ENCODE peak calls at places on chromosomes 7 and 10, in nine cellular contexts. Y is heart left ventricle, R is H1, H is sigmoid colon, G is Peyer's patch, A is stomach, V is ovary, J is breast epithelium, N is NB4. I is an unnamed sample.
A peak's percentile ranks its signal among the peaks of the same experiment; 100 is the strongest.

GRCh38 chr7:46283852-46284251 is 362.8 kb upstream of the IGFBP3 start:
- DNase-seq in Y (peak; percentile 54), R (no peak), H (no peak), G (no peak), A (no peak), V (no peak), J (no peak), N (no peak), I (no peak)

GRCh38 chr10:58464956-58465355 is 47.7 kb upstream of the BICC1 start:
- DNase-seq in Y (no peak), R (no peak), H (no peak), G (no peak), A (no peak), V (no peak), J (no peak), N (no peak), I (no peak)

GRCh38 chr10:74967850-74968620 is 141.6 kb downstream of the KAT6B start:
- DNase-seq in Y (no peak), R (no peak), H (no peak), G (no peak), A (no peak), V (no peak), J (no peak), N (peak; percentile 62), I (no peak)

GRCh38 chr10:77351386-77351785 is 286.2 kb downstream of the KCNMA1 start:
- DNase-seq in Y (no peak), R (no peak), H (no peak), G (no peak), A (no peak), V (no peak), J (no peak), N (no peak), I (no peak)

GRCh38 chr10:88272186-88272585 is 310.9 kb downstream of the RNLS start:
- DNase-seq in Y (no peak), R (no peak), H (no peak), G (no peak), A (no peak), V (no peak), J (no peak), N (no peak), I (no peak)

GRCh38 chr7:30853576-30853975 is 58.1 kb upstream of the AQP1 start:
- DNase-seq in Y (no peak), R (no peak), H (no peak), G (no peak), A (no peak), V (no peak), J (no peak), N (no peak), I (no peak)

GRCh38 chr7:151025924-151026671 is 1.8 kb upstream of the ATG9B start:
- DNase-seq in Y (no peak), R (no peak), H (no peak), G (no peak), A (no peak), V (no peak), J (no peak), N (no peak), I (peak; percentile 35)

GRCh38 chr7:77444123-77444522 is 28.0 kb upstream of the GSAP start:
- DNase-seq in Y (no peak), R (no peak), H (no peak), G (no peak), A (no peak), V (no peak), J (no peak), N (no peak), I (no peak)

GRCh38 chr10:36778600-36778999 is 346.8 kb upstream of the ANKRD30A start:
- DNase-seq in Y (no peak), R (no peak), H (no peak), G (no peak), A (no peak), V (no peak), J (no peak), N (no peak), I (no peak)

GRCh38 chr7:36034020-36034419 is 119.0 kb upstream of the EEPD1 start:
- DNase-seq in Y (no peak), R (no peak), H (no peak), G (no peak), A (no peak), V (no peak), J (no peak), N (no peak), I (no peak)

GRCh38 chr7:25134360-25135010 is 9.4 kb upstream of the CYCS start:
- DNase-seq in Y (no peak), R (no peak), H (no peak), G (no peak), A (no peak), V (no peak), J (no peak), N (no peak), I (no peak)

GRCh38 chr10:118341678-118342637 is at the start of gene FAM204A:
- DNase-seq in Y (peak; percentile 94), R (peak; percentile 82), H (peak; percentile 96), G (peak; percentile 94), A (peak; percentile 95), V (peak; percentile 97), J (peak; percentile 96), N (peak; percentile 96), I (peak; percentile 97)
- TF ChIP-seq POLR2A in Y (peak; percentile 49), R (peak; percentile 48), H (peak; percentile 31), G (peak; percentile 30), A (no peak), V (peak; percentile 31), J (peak; percentile 68), N (peak; percentile 66), I (peak; percentile 79)

DNA sequence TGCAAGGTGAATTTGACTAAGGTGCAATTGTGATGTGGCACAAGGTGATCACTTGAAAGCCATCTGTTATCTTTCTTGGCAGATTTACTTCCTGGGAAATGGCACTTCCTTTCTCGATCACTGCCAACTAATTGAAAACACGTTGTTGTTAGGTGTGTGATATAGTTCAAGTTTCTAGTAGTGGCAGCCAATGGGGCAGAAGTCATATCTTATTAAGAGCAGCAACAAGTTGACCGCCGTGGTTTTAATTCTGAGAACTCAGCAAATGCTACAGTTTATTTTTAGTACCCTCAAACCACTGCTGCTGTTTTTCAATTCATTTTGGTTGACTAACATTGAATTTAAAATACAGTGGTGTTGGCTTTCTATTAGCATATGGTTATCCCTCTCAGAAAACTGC is 1.6 kb downstream of the CHN2 start:
- DNase-seq in Y (no peak), R (no peak), H (no peak), G (no peak), A (no peak), V (no peak), J (no peak), N (no peak), I (no peak)
- TF ChIP-seq POLR2A in Y (no peak), R (no peak), H (no peak), G (no peak), A (no peak), V (no peak), J (no peak), N (no peak), I (no peak)

GRCh38 chr10:50219200-50219599 is 32.1 kb downstream of the ASAH2 start:
- DNase-seq in Y (no peak), R (no peak), H (no peak), G (no peak), A (no peak), V (no peak), J (no peak), N (no peak), I (no peak)
- TF ChIP-seq POLR2A in Y (no peak), R (no peak), H (no peak), G (no peak), A (no peak), V (no peak), J (no peak), N (no peak), I (no peak)

DNA sequence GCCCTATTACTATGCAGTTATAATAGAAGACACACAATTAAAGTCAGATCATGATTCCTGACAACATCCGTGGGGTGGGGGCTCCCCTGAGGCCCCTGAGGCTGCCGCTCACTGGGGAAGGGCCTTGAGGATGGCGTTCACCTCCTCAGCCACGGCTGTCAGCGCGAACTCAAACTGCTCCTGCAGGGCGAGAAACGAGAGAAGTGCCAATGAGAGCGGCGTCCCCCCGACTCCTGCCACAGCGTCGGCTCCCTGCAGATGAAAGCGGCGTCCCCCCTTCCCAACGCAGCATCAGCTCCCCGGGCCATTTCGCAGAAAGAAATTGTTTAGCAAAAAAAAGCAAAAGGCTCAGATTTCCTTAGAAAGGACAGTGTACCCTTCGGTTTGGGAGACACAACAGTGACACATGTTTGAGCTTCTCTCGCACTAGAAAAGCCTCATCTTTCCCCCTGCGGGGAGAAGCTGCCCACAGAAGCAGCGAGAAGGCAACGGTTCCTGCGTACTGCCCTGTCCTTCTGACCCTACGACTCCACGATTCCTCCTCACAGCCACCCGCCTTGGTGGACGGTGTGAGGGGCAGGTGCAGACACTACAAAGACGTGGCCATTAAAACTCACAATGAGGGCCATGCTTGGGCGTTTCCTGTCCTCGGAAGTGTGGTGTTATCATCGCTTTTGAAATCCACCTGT is 203.9 kb downstream of the DNAJB6 start:
- DNase-seq in Y (no peak), R (no peak), H (peak; percentile 45), G (no peak), A (no peak), V (no peak), J (no peak), N (no peak), I (no peak)
- TF ChIP-seq POLR2A in Y (no peak), R (no peak), H (no peak), G (no peak), A (no peak), V (no peak), J (no peak), N (no peak), I (no peak)

GRCh38 chr7:103117016-103117415 is 31.9 kb downstream of the NAPEPLD start:
- DNase-seq in Y (no peak), R (no peak), H (no peak), G (no peak), A (no peak), V (no peak), J (no peak), N (no peak), I (no peak)

GRCh38 chr7:103116511-103116910 is 32.4 kb downstream of the NAPEPLD start:
- DNase-seq in Y (no peak), R (no peak), H (no peak), G (no peak), A (no peak), V (no peak), J (no peak), N (no peak), I (no peak)

GRCh38 chr7:103119791-103120291 is 29.1 kb downstream of the NAPEPLD start:
- DNase-seq in Y (no peak), R (no peak), H (no peak), G (no peak), A (no peak), V (no peak), J (no peak), N (no peak), I (peak; percentile 66)

GRCh38 chr7:103114576-103115008 is 34.3 kb downstream of the NAPEPLD start:
- DNase-seq in Y (no peak), R (no peak), H (no peak), G (no peak), A (no peak), V (no peak), J (no peak), N (no peak), I (no peak)

DNA sequence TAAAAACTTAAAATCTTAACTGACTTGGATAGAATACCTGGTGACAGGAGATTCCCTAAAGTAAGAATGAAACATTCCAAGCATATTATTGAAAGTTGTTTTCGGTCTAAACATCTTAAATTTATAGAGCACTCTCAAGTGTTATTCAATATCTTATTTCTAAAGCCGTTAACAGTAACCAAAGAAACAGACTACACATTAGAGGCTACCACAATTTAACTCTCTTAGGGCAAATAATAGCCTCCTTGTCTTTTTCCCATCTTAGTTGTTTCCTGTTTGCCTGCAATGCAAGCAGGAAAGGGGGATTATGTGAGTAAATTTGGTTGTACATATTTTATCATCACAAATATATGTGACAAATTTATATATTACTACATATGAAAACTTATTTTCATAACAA is 31.4 kb downstream of the NAPEPLD start:
- DNase-seq in Y (no peak), R (no peak), H (no peak), G (no peak), A (no peak), V (no peak), J (no peak), N (no peak), I (no peak)
- TF ChIP-seq POLR2A in Y (no peak), R (no peak), H (no peak), G (no peak), A (no peak), V (no peak), J (no peak), N (no peak), I (no peak)